ENCODE peak calls at places on chromosomes 1 and 21, in nine cellular contexts. One of them, this sample, is unnamed.
A peak's percentile ranks its signal among the peaks of the same experiment; 100 is the strongest.

GRCh38 chr1:244653439-244654283 is 735 bp downstream of the DESI2 start:
- DNase-seq in stomach: no peak
- DNase-seq in CD4-positive, CD25-positive, alpha-beta regulatory T cell: no peak
- DNase-seq in PC-3: peak; percentile 39
- DNase-seq in esophagus squamous epithelium: no peak
- DNase-seq in prostate gland: no peak
- DNase-seq in mucosa of descending colon: no peak
- DNase-seq in OCI-LY7: peak; percentile 28
- DNase-seq in cardiac muscle cell: peak; percentile 14
- DNase-seq in this sample: peak; percentile 14

GRCh38 chr1:31881698-31882000 is 56.5 kb downstream of the PTP4A2 start:
- DNase-seq in stomach: peak; percentile 53
- DNase-seq in CD4-positive, CD25-positive, alpha-beta regulatory T cell: no peak
- DNase-seq in PC-3: no peak
- DNase-seq in esophagus squamous epithelium: no peak
- DNase-seq in prostate gland: no peak
- DNase-seq in mucosa of descending colon: no peak
- DNase-seq in OCI-LY7: no peak
- DNase-seq in cardiac muscle cell: no peak
- DNase-seq in this sample: no peak

GRCh38 chr21:33993286-33994231 is 78.0 kb upstream of the ATP5PO start:
- DNase-seq in stomach: no peak
- DNase-seq in CD4-positive, CD25-positive, alpha-beta regulatory T cell: no peak
- DNase-seq in PC-3: no peak
- DNase-seq in esophagus squamous epithelium: no peak
- DNase-seq in prostate gland: no peak
- DNase-seq in mucosa of descending colon: peak; percentile 40
- DNase-seq in OCI-LY7: peak; percentile 40
- DNase-seq in cardiac muscle cell: no peak
- DNase-seq in this sample: no peak

GRCh38 chr1:44644806-44645205 is 29.5 kb downstream of the TMEM53 start:
- DNase-seq in stomach: no peak
- DNase-seq in CD4-positive, CD25-positive, alpha-beta regulatory T cell: no peak
- DNase-seq in PC-3: no peak
- DNase-seq in esophagus squamous epithelium: no peak
- DNase-seq in prostate gland: no peak
- DNase-seq in mucosa of descending colon: no peak
- DNase-seq in OCI-LY7: no peak
- DNase-seq in cardiac muscle cell: no peak
- DNase-seq in this sample: no peak

GRCh38 chr1:100896481-100896982 is 642 bp downstream of the SLC30A7 start:
- DNase-seq in stomach: peak; percentile 43
- DNase-seq in CD4-positive, CD25-positive, alpha-beta regulatory T cell: peak; percentile 57
- DNase-seq in PC-3: peak; percentile 79
- DNase-seq in esophagus squamous epithelium: peak; percentile 6
- DNase-seq in prostate gland: peak; percentile 7
- DNase-seq in mucosa of descending colon: no peak
- DNase-seq in OCI-LY7: peak; percentile 64
- DNase-seq in cardiac muscle cell: peak; percentile 58
- DNase-seq in this sample: peak; percentile 26

GRCh38 chr1:182752827-182753104 is 36.8 kb upstream of the NPL start:
- DNase-seq in stomach: no peak
- DNase-seq in CD4-positive, CD25-positive, alpha-beta regulatory T cell: no peak
- DNase-seq in PC-3: no peak
- DNase-seq in esophagus squamous epithelium: no peak
- DNase-seq in prostate gland: no peak
- DNase-seq in mucosa of descending colon: no peak
- DNase-seq in OCI-LY7: no peak
- DNase-seq in cardiac muscle cell: no peak
- DNase-seq in this sample: no peak

GRCh38 chr1:26102046-26102925 is 9.3 kb upstream of the PDIK1L start:
- DNase-seq in stomach: no peak
- DNase-seq in CD4-positive, CD25-positive, alpha-beta regulatory T cell: no peak
- DNase-seq in PC-3: no peak
- DNase-seq in esophagus squamous epithelium: no peak
- DNase-seq in prostate gland: no peak
- DNase-seq in mucosa of descending colon: no peak
- DNase-seq in OCI-LY7: no peak
- DNase-seq in cardiac muscle cell: no peak
- DNase-seq in this sample: no peak

GRCh38 chr1:27257155-27257554 is 22.7 kb downstream of the WDTC1 start:
- DNase-seq in stomach: no peak
- DNase-seq in CD4-positive, CD25-positive, alpha-beta regulatory T cell: no peak
- DNase-seq in PC-3: no peak
- DNase-seq in esophagus squamous epithelium: no peak
- DNase-seq in prostate gland: no peak
- DNase-seq in mucosa of descending colon: no peak
- DNase-seq in OCI-LY7: no peak
- DNase-seq in cardiac muscle cell: peak; percentile 39
- DNase-seq in this sample: no peak

GRCh38 chr1:112904071-112904830 is 51.7 kb downstream of the SLC16A1 start:
- DNase-seq in stomach: no peak
- DNase-seq in CD4-positive, CD25-positive, alpha-beta regulatory T cell: no peak
- DNase-seq in PC-3: peak; percentile 91
- DNase-seq in esophagus squamous epithelium: no peak
- DNase-seq in prostate gland: no peak
- DNase-seq in mucosa of descending colon: no peak
- DNase-seq in OCI-LY7: no peak
- DNase-seq in cardiac muscle cell: peak; percentile 71
- DNase-seq in this sample: no peak

GRCh38 chr1:158793604-158794003 is 12.6 kb upstream of the OR6N2 start:
- DNase-seq in stomach: no peak
- DNase-seq in CD4-positive, CD25-positive, alpha-beta regulatory T cell: no peak
- DNase-seq in PC-3: no peak
- DNase-seq in esophagus squamous epithelium: no peak
- DNase-seq in prostate gland: no peak
- DNase-seq in mucosa of descending colon: no peak
- DNase-seq in OCI-LY7: peak; percentile 30
- DNase-seq in cardiac muscle cell: peak; percentile 6
- DNase-seq in this sample: no peak

GRCh38 chr21:22758478-22758877 is 1760.3 kb downstream of the NCAM2 start:
- DNase-seq in stomach: no peak
- DNase-seq in CD4-positive, CD25-positive, alpha-beta regulatory T cell: no peak
- DNase-seq in PC-3: peak; percentile 67
- DNase-seq in esophagus squamous epithelium: no peak
- DNase-seq in prostate gland: no peak
- DNase-seq in mucosa of descending colon: no peak
- DNase-seq in OCI-LY7: no peak
- DNase-seq in cardiac muscle cell: no peak
- DNase-seq in this sample: no peak

GRCh38 chr1:46520063-46520911 is 30.7 kb downstream of the DMBX1 start:
- DNase-seq in stomach: no peak
- DNase-seq in CD4-positive, CD25-positive, alpha-beta regulatory T cell: no peak
- DNase-seq in PC-3: peak; percentile 87
- DNase-seq in esophagus squamous epithelium: no peak
- DNase-seq in prostate gland: no peak
- DNase-seq in mucosa of descending colon: no peak
- DNase-seq in OCI-LY7: no peak
- DNase-seq in cardiac muscle cell: peak; percentile 72
- DNase-seq in this sample: peak; percentile 21
- H3K4me1 ChIP-seq in stomach: peaks cover 32% of the 10 kb centered on the region
- H3K4me1 ChIP-seq in CD4-positive, CD25-positive, alpha-beta regulatory T cell: no peaks in the 10 kb centered on the region
- H3K4me1 ChIP-seq in PC-3: peaks cover 62% of the 10 kb centered on the region
- H3K4me1 ChIP-seq in esophagus squamous epithelium: peaks cover 22% of the 10 kb centered on the region
- H3K4me1 ChIP-seq in prostate gland: no peaks in the 10 kb centered on the region
- H3K4me1 ChIP-seq in mucosa of descending colon: peaks cover 8% of the 10 kb centered on the region
- H3K4me1 ChIP-seq in OCI-LY7: no peaks in the 10 kb centered on the region
- H3K4me1 ChIP-seq in cardiac muscle cell: peaks cover 11% of the 10 kb centered on the region
- H3K4me1 ChIP-seq in this sample: peaks cover 25% of the 10 kb centered on the region

DNA sequence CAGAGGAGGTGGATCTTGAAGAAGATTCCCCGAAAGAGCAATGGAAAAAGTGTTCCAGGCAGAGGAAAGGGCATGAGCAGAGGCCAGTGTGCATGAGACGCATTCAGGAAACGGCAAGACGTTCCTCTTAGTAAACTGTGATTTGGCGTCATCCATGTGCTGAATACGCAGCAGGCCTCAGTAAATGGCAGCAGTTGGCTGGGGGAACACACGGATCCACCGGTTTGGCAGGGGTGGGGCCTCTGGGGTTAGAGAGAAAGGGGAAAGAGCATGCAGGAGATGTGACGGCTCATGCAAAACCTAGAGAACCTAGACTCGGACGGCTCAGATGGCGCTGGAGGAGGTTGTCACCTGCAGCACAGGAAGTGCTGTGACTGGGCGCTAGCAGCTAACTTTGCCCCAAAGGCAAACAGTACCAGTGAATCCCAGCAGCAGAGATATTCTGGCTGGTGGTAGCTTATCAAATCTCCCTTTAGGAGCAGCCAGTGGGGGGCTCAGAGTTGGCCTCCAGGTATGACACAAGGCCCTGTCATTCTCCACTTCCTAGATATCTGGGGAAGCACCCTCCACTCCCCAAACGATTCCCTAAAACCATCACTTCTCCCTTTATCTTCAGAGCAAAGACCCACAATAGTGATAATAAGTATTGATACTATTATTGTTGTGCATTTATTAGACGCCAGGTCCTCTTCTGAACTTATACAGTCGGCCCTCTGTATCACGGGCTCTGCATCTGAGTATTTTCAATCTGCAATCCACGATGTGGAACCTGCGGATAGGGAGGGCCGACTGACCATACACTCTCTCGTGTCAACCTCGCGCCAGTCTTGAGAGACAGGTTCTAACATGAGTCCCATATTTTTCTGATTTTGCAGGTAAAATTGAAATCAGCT is 7.6 kb downstream of the LAPTM5 start:
- DNase-seq in stomach: no peak
- DNase-seq in CD4-positive, CD25-positive, alpha-beta regulatory T cell: peak; percentile 57
- DNase-seq in PC-3: no peak
- DNase-seq in esophagus squamous epithelium: no peak
- DNase-seq in prostate gland: no peak
- DNase-seq in mucosa of descending colon: no peak
- DNase-seq in OCI-LY7: peak; percentile 92
- DNase-seq in cardiac muscle cell: no peak
- DNase-seq in this sample: no peak
- H3K4me3 ChIP-seq in stomach: no peak overlapping the region
- H3K4me3 ChIP-seq in CD4-positive, CD25-positive, alpha-beta regulatory T cell: peak overlapping the region; percentile 74
- H3K4me3 ChIP-seq in PC-3: no peak overlapping the region
- H3K4me3 ChIP-seq in esophagus squamous epithelium: peak overlapping the region; percentile 15
- H3K4me3 ChIP-seq in prostate gland: no peak overlapping the region
- H3K4me3 ChIP-seq in mucosa of descending colon: no peak overlapping the region
- H3K4me3 ChIP-seq in OCI-LY7: peak overlapping the region; percentile 58
- H3K4me3 ChIP-seq in cardiac muscle cell: no peak overlapping the region
- H3K4me3 ChIP-seq in this sample: no peak overlapping the region

DNA sequence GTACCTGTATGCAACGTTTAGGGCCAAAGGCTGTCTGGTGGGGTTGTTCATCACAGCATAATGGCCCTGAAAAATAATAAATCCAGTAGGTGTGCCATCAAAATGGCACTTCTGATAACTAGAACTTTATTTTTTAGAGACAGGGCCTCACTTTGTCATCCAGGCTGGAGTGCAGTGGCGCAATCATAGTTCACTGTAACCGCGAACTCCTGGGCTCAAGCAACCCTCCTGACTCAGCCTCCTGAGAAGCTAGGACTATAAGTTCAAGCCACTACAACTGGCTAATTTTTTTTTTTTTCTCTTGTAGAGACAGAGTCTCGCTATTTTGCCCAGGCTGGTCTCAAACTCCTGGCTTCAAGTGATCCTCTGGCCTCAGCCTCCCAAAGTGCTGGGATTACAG is 4.7 kb downstream of the SNAPIN start:
- DNase-seq in stomach: no peak
- DNase-seq in CD4-positive, CD25-positive, alpha-beta regulatory T cell: no peak
- DNase-seq in PC-3: no peak
- DNase-seq in esophagus squamous epithelium: no peak
- DNase-seq in prostate gland: no peak
- DNase-seq in mucosa of descending colon: no peak
- DNase-seq in OCI-LY7: no peak
- DNase-seq in cardiac muscle cell: peak; percentile 63
- DNase-seq in this sample: no peak
- H3K36me3 ChIP-seq in stomach: peaks cover 78% of the 10 kb centered on the region
- H3K36me3 ChIP-seq in CD4-positive, CD25-positive, alpha-beta regulatory T cell: peaks cover 74% of the 10 kb centered on the region
- H3K36me3 ChIP-seq in PC-3: peaks cover 75% of the 10 kb centered on the region
- H3K36me3 ChIP-seq in esophagus squamous epithelium: peaks cover 43% of the 10 kb centered on the region
- H3K36me3 ChIP-seq in prostate gland: peaks cover 8% of the 10 kb centered on the region
- H3K36me3 ChIP-seq in mucosa of descending colon: peaks cover 6% of the 10 kb centered on the region
- H3K36me3 ChIP-seq in OCI-LY7: peaks cover 83% of the 10 kb centered on the region
- H3K36me3 ChIP-seq in cardiac muscle cell: peaks cover 75% of the 10 kb centered on the region
- H3K36me3 ChIP-seq in this sample: peaks cover 87% of the 10 kb centered on the region

GRCh38 chr1:93773049-93773838 is 91.6 kb upstream of the BCAR3 start:
- DNase-seq in stomach: no peak
- DNase-seq in CD4-positive, CD25-positive, alpha-beta regulatory T cell: no peak
- DNase-seq in PC-3: no peak
- DNase-seq in esophagus squamous epithelium: no peak
- DNase-seq in prostate gland: no peak
- DNase-seq in mucosa of descending colon: no peak
- DNase-seq in OCI-LY7: no peak
- DNase-seq in cardiac muscle cell: no peak
- DNase-seq in this sample: no peak

GRCh38 chr1:93777255-93777654 is 95.6 kb upstream of the BCAR3 start:
- DNase-seq in stomach: no peak
- DNase-seq in CD4-positive, CD25-positive, alpha-beta regulatory T cell: no peak
- DNase-seq in PC-3: no peak
- DNase-seq in esophagus squamous epithelium: no peak
- DNase-seq in prostate gland: no peak
- DNase-seq in mucosa of descending colon: no peak
- DNase-seq in OCI-LY7: no peak
- DNase-seq in cardiac muscle cell: no peak
- DNase-seq in this sample: no peak

GRCh38 chr1:93776728-93777127 is 95.1 kb upstream of the BCAR3 start:
- DNase-seq in stomach: no peak
- DNase-seq in CD4-positive, CD25-positive, alpha-beta regulatory T cell: no peak
- DNase-seq in PC-3: no peak
- DNase-seq in esophagus squamous epithelium: no peak
- DNase-seq in prostate gland: no peak
- DNase-seq in mucosa of descending colon: no peak
- DNase-seq in OCI-LY7: no peak
- DNase-seq in cardiac muscle cell: no peak
- DNase-seq in this sample: no peak

GRCh38 chr1:93774707-93775106 is 93.1 kb upstream of the BCAR3 start:
- DNase-seq in stomach: no peak
- DNase-seq in CD4-positive, CD25-positive, alpha-beta regulatory T cell: no peak
- DNase-seq in PC-3: no peak
- DNase-seq in esophagus squamous epithelium: no peak
- DNase-seq in prostate gland: no peak
- DNase-seq in mucosa of descending colon: no peak
- DNase-seq in OCI-LY7: no peak
- DNase-seq in cardiac muscle cell: no peak
- DNase-seq in this sample: no peak

GRCh38 chr1:93775224-93775623 is 93.6 kb upstream of the BCAR3 start:
- DNase-seq in stomach: no peak
- DNase-seq in CD4-positive, CD25-positive, alpha-beta regulatory T cell: no peak
- DNase-seq in PC-3: peak; percentile 69
- DNase-seq in esophagus squamous epithelium: no peak
- DNase-seq in prostate gland: peak; percentile 40
- DNase-seq in mucosa of descending colon: no peak
- DNase-seq in OCI-LY7: no peak
- DNase-seq in cardiac muscle cell: no peak
- DNase-seq in this sample: no peak
- H3K4me1 ChIP-seq in stomach: no peaks in the 10 kb centered on the region
- H3K4me1 ChIP-seq in CD4-positive, CD25-positive, alpha-beta regulatory T cell: no peaks in the 10 kb centered on the region
- H3K4me1 ChIP-seq in PC-3: peaks cover 39% of the 10 kb centered on the region
- H3K4me1 ChIP-seq in esophagus squamous epithelium: no peaks in the 10 kb centered on the region
- H3K4me1 ChIP-seq in prostate gland: no peaks in the 10 kb centered on the region
- H3K4me1 ChIP-seq in mucosa of descending colon: no peaks in the 10 kb centered on the region
- H3K4me1 ChIP-seq in OCI-LY7: peaks cover 11% of the 10 kb centered on the region
- H3K4me1 ChIP-seq in cardiac muscle cell: no peaks in the 10 kb centered on the region
- H3K4me1 ChIP-seq in this sample: no peaks in the 10 kb centered on the region

GRCh38 chr1:80893140-80893539 is 907.6 kb upstream of the ADGRL2 start:
- DNase-seq in stomach: no peak
- DNase-seq in CD4-positive, CD25-positive, alpha-beta regulatory T cell: no peak
- DNase-seq in PC-3: no peak
- DNase-seq in esophagus squamous epithelium: no peak
- DNase-seq in prostate gland: no peak
- DNase-seq in mucosa of descending colon: no peak
- DNase-seq in OCI-LY7: no peak
- DNase-seq in cardiac muscle cell: peak; percentile 69
- DNase-seq in this sample: no peak
- H3K4me3 ChIP-seq in stomach: no peak overlapping the region
- H3K4me3 ChIP-seq in CD4-positive, CD25-positive, alpha-beta regulatory T cell: no peak overlapping the region
- H3K4me3 ChIP-seq in PC-3: no peak overlapping the region
- H3K4me3 ChIP-seq in esophagus squamous epithelium: no peak overlapping the region
- H3K4me3 ChIP-seq in prostate gland: no peak overlapping the region
- H3K4me3 ChIP-seq in mucosa of descending colon: no peak overlapping the region
- H3K4me3 ChIP-seq in OCI-LY7: no peak overlapping the region
- H3K4me3 ChIP-seq in cardiac muscle cell: no peak overlapping the region
- H3K4me3 ChIP-seq in this sample: no peak overlapping the region

This sample was measured in HAP-1.